ENCODE peak calls at places on chromosomes 11 and 22, in five cellular contexts. U, T, C, Q and L are unnamed samples.
A peak's percentile ranks its signal among the peaks of the same experiment; 100 is the strongest.

GRCh38 chr11:2272241-2272945 is 2.0 kb upstream of the ASCL2 start:
- DNase-seq in Q (peak; percentile 42), C (no peak), T (peak; percentile 48), U (no peak), L (no peak)

GRCh38 chr11:46649180-46649738 is 31.9 kb downstream of the ATG13 start:
- DNase-seq in U (no peak), Q (no peak), T (no peak), C (no peak), L (no peak)

GRCh38 chr11:46183819-46184218 is 62.6 kb upstream of the PHF21A start:
- DNase-seq in C (no peak), U (no peak), Q (no peak), T (no peak), L (no peak)

GRCh38 chr11:67545280-67545679 is 22.0 kb upstream of the CABP2 start:
- DNase-seq in U (no peak), T (peak; percentile 67), C (no peak), Q (no peak), L (no peak)

GRCh38 chr11:83724704-83725114 is 438.5 kb upstream of the CCDC90B start:
- DNase-seq in T (no peak), Q (peak; percentile 67), C (no peak), U (no peak), L (no peak)

GRCh38 chr11:6855971-6856542 is 6.8 kb upstream of the OR10A2 start:
- DNase-seq in U (no peak), T (no peak), C (no peak), Q (no peak), L (no peak)

GRCh38 chr22:42719656-42720262 is 911 bp downstream of the A4GALT start:
- DNase-seq in U (no peak), C (no peak), Q (no peak), T (no peak), L (peak; percentile 53)

GRCh38 chr11:129720994-129721393 is 94.7 kb upstream of the TMEM45B start:
- DNase-seq in U (no peak), T (no peak), Q (no peak), C (no peak), L (no peak)

GRCh38 chr11:70545626-70545945 is 147.3 kb downstream of the CTTN start:
- DNase-seq in Q (peak; percentile 37), T (no peak), C (no peak), U (no peak), L (no peak)

GRCh38 chr22:17851754-17852153 is 77.5 kb upstream of the BID start:
- DNase-seq in Q (no peak), T (no peak), U (no peak), C (no peak), L (no peak)

GRCh38 chr11:57001674-57002401 is 13.1 kb downstream of the OR5AK2 start:
- DNase-seq in C (no peak), Q (no peak), T (no peak), U (no peak), L (no peak)

GRCh38 chr22:21579474-21579851 is 11.9 kb downstream of the UBE2L3 start:
- DNase-seq in U (no peak), T (no peak), C (no peak), Q (no peak), L (no peak)

GRCh38 chr11:16193897-16194381 is 162.4 kb downstream of the SOX6 start:
- DNase-seq in Q (no peak), C (no peak), U (no peak), T (no peak), L (no peak)

GRCh38 chr11:94849836-94850235 is 81.7 kb downstream of the AMOTL1 start:
- DNase-seq in U (no peak), Q (no peak), T (no peak), C (no peak), L (no peak)

DNA sequence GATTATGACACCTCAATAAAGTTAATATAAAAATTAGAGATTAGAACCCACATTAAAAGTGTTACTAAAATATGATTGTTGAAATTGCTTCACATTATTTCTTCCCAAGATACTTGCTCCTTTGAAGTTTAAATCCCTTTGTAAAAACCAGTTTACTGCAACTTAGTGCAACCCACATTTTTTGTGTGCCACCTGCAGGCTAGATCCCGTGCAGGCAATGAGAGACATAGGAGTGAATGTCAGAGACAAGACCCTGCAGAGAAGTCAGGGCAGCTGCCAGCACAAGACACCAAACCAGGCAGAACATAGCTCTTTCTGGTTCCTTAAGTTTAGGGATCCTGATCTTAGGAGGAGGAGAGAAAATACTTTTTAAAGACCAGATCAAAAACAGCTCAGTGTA is 142.9 kb upstream of the MTNR1B start:
- DNase-seq in U (no peak), Q (no peak), T (no peak), C (no peak), L (no peak)
- TF ChIP-seq CTCF in U (no peak), Q (no peak), T (no peak), C (no peak), L (no peak)

GRCh38 chr22:26800858-26801257 is 143.5 kb downstream of the MIAT start:
- DNase-seq in U (no peak), C (no peak), Q (no peak), T (no peak), L (no peak)

GRCh38 chr22:26797910-26798309 is 140.5 kb downstream of the MIAT start:
- DNase-seq in C (no peak), Q (no peak), U (no peak), T (no peak), L (no peak)

GRCh38 chr22:26792522-26792921 is 135.1 kb downstream of the MIAT start:
- DNase-seq in U (no peak), T (no peak), C (no peak), Q (no peak), L (no peak)

GRCh38 chr22:26798433-26799065 is 141.2 kb downstream of the MIAT start:
- DNase-seq in T (no peak), C (no peak), U (no peak), Q (no peak), L (no peak)

GRCh38 chr22:26796785-26797184 is 139.4 kb downstream of the MIAT start:
- DNase-seq in Q (no peak), U (no peak), C (no peak), T (no peak), L (no peak)
- TF ChIP-seq CTCF in Q (no peak), U (no peak), C (no peak), T (no peak), L (no peak)

DNA sequence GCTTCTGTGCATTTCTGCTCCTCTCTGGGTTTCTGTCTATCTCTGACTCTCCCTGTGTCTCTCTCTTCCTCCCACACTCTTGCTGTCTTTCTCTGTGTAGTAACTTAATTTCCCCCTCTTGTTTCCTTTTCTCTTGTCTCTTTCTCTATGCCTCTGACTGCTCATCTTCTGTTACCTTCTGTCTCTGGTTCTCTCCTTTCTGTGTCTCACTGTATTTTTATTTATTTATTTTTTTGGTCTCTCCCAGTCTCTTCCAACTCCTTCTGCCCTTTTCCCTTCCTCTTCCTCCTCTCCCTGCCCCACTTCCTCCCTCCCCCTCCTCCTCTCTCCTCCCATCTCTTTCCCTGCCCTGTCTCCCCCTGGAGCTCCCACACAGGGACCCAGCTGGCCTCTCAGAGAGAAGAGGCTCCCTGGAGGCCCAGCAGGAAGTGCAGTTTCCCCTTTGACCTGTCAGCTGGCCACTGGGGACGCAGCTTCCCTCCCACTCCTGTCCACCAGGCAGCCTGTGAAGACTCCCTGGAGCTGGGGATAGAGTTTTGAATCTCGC is 38.3 kb upstream of the MYH9 start:
- DNase-seq in T (no peak), U (no peak), Q (peak; percentile 75), C (no peak), L (no peak)
- TF ChIP-seq CTCF in T (peak; percentile 27), U (no peak), Q (no peak), C (no peak), L (no peak)

GRCh38 chr22:47219789-47220188 is 457.3 kb downstream of the TBC1D22A start:
- DNase-seq in C (no peak), U (no peak), T (no peak), Q (no peak), L (no peak)

GRCh38 chr22:47218671-47219070 is 456.2 kb downstream of the TBC1D22A start:
- DNase-seq in C (no peak), Q (no peak), U (no peak), T (no peak), L (no peak)

GRCh38 chr22:47225080-47225930 is 462.9 kb downstream of the TBC1D22A start:
- DNase-seq in C (no peak), Q (no peak), T (no peak), U (no peak), L (no peak)

GRCh38 chr22:47221840-47222615 is 459.6 kb downstream of the TBC1D22A start:
- DNase-seq in U (no peak), C (no peak), T (no peak), Q (no peak), L (no peak)

GRCh38 chr22:47220752-47221151 is 458.3 kb downstream of the TBC1D22A start:
- DNase-seq in Q (no peak), U (no peak), C (no peak), T (no peak), L (no peak)
- TF ChIP-seq CTCF in Q (no peak), U (no peak), C (no peak), T (no peak), L (no peak)

DNA sequence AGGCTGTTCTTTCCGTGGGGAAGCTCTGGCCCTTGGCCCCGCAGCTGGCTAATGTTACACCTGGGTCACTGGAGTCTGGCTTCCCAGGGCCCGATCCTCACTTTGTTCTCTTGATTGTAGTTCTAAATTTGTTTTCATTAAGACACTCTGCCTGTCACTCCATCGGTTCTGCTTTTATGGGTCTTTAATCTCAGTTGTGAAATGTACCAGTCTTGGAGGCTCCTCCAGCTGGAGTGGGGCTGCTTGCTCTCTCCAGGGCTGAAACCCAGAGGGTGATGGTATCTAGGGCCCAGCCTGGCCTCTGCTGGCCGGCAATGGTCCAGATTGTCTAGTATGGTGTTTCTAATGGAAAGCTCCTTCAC is 352.9 kb downstream of the TENM4 start:
- DNase-seq in C (no peak), U (no peak), T (no peak), Q (no peak), L (no peak)
- TF ChIP-seq CTCF in C (no peak), U (no peak), T (no peak), Q (no peak), L (no peak)

DNA sequence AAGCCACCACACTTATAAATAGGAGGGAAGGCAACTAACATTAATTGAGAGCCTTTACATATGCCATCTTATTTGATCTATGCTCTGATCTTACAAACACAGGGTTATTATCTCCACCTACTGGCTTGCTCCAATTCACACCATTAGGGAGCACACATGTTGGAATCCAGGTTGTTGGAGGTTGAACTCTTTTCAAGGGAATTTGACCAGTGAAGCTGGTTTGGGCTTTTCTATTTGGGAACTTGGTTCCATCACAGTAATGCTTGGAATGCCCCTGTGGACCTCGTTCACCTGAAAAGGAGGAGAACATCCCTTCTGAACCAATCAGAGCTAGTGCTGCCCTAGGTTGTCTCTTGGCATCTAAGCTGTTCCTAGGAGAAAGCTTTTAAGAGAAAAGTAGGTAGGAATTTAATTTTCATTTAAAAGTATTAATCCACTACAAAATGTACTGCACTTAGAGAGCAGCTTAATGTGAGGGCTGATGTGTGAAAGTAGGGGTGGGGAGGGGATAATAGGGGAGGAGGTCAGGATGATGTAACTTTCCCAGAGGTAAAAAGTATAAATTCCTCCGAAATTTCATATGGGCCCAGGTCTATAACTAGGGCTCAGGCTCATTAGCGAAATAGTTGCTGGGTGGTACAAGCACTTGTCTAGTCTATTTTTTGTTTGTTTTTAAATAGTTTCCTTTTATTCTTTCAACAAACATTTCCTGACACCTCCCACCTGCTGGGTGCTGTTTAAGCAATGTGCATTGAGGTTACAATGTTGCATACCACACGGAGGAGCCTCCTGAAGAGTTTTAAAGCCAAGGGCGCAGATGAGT is 7.6 kb upstream of the MICAL2 start:
- DNase-seq in C (no peak), T (no peak), Q (no peak), U (no peak), L (no peak)
- TF ChIP-seq CTCF in C (no peak), T (peak; percentile 52), Q (no peak), U (no peak), L (no peak)